ENCODE peak calls at places on chromosome 6, in ten cellular contexts. One of them, this sample, is unnamed.

GRCh38 chr6:150241751-150242150 is 98.9 kb downstream of the PPP1R14C start:
- DNase-seq in breast epithelium: no peak
- DNase-seq in neural progenitor cell: no peak
- DNase-seq in upper lobe of right lung: no peak
- DNase-seq in PC-3: no peak
- DNase-seq in DND-41: no peak
- DNase-seq in body of pancreas: no peak
- DNase-seq in left ventricle myocardium inferior: no peak
- DNase-seq in small intestine: no peak
- DNase-seq in MM.1S: no peak
- DNase-seq in this sample: no peak

GRCh38 chr6:129186988-129187387 is 304.1 kb downstream of the LAMA2 start:
- DNase-seq in breast epithelium: no peak
- DNase-seq in neural progenitor cell: no peak
- DNase-seq in upper lobe of right lung: no peak
- DNase-seq in PC-3: peak; percentile 87
- DNase-seq in DND-41: no peak
- DNase-seq in body of pancreas: no peak
- DNase-seq in left ventricle myocardium inferior: no peak
- DNase-seq in small intestine: no peak
- DNase-seq in MM.1S: no peak
- DNase-seq in this sample: no peak

GRCh38 chr6:116217069-116217468 is 36.8 kb downstream of the TSPYL4 start:
- DNase-seq in breast epithelium: no peak
- DNase-seq in neural progenitor cell: peak; percentile 9
- DNase-seq in upper lobe of right lung: no peak
- DNase-seq in PC-3: peak; percentile 61
- DNase-seq in DND-41: no peak
- DNase-seq in body of pancreas: no peak
- DNase-seq in left ventricle myocardium inferior: no peak
- DNase-seq in small intestine: peak; percentile 17
- DNase-seq in MM.1S: peak; percentile 47
- DNase-seq in this sample: no peak

GRCh38 chr6:111722220-111722731 is 116.6 kb upstream of the TRAF3IP2 start:
- DNase-seq in breast epithelium: no peak
- DNase-seq in neural progenitor cell: no peak
- DNase-seq in upper lobe of right lung: no peak
- DNase-seq in PC-3: peak; percentile 3
- DNase-seq in DND-41: no peak
- DNase-seq in body of pancreas: no peak
- DNase-seq in left ventricle myocardium inferior: no peak
- DNase-seq in small intestine: no peak
- DNase-seq in MM.1S: no peak
- DNase-seq in this sample: no peak

GRCh38 chr6:35040398-35040797 is 100.7 kb downstream of the TCP11 start:
- DNase-seq in breast epithelium: no peak
- DNase-seq in neural progenitor cell: no peak
- DNase-seq in upper lobe of right lung: no peak
- DNase-seq in PC-3: no peak
- DNase-seq in DND-41: no peak
- DNase-seq in body of pancreas: no peak
- DNase-seq in left ventricle myocardium inferior: no peak
- DNase-seq in small intestine: no peak
- DNase-seq in MM.1S: no peak
- DNase-seq in this sample: no peak

GRCh38 chr6:12592634-12593033 is 123.9 kb upstream of the PHACTR1 start:
- DNase-seq in breast epithelium: no peak
- DNase-seq in neural progenitor cell: peak; percentile 33
- DNase-seq in upper lobe of right lung: no peak
- DNase-seq in PC-3: peak; percentile 76
- DNase-seq in DND-41: no peak
- DNase-seq in body of pancreas: peak; percentile 42
- DNase-seq in left ventricle myocardium inferior: no peak
- DNase-seq in small intestine: no peak
- DNase-seq in MM.1S: no peak
- DNase-seq in this sample: no peak

GRCh38 chr6:19668710-19669109 is 168.5 kb upstream of the ID4 start:
- DNase-seq in breast epithelium: no peak
- DNase-seq in neural progenitor cell: no peak
- DNase-seq in upper lobe of right lung: no peak
- DNase-seq in PC-3: no peak
- DNase-seq in DND-41: no peak
- DNase-seq in body of pancreas: no peak
- DNase-seq in left ventricle myocardium inferior: no peak
- DNase-seq in small intestine: no peak
- DNase-seq in MM.1S: no peak
- DNase-seq in this sample: no peak

GRCh38 chr6:137709424-137710281 is 157.4 kb upstream of the TNFAIP3 start:
- DNase-seq in breast epithelium: no peak
- DNase-seq in neural progenitor cell: no peak
- DNase-seq in upper lobe of right lung: no peak
- DNase-seq in PC-3: peak; percentile 89
- DNase-seq in DND-41: no peak
- DNase-seq in body of pancreas: no peak
- DNase-seq in left ventricle myocardium inferior: no peak
- DNase-seq in small intestine: no peak
- DNase-seq in MM.1S: no peak
- DNase-seq in this sample: no peak

GRCh38 chr6:15441982-15442381 is 196.1 kb downstream of the JARID2 start:
- DNase-seq in breast epithelium: no peak
- DNase-seq in neural progenitor cell: no peak
- DNase-seq in upper lobe of right lung: no peak
- DNase-seq in PC-3: no peak
- DNase-seq in DND-41: no peak
- DNase-seq in body of pancreas: no peak
- DNase-seq in left ventricle myocardium inferior: no peak
- DNase-seq in small intestine: no peak
- DNase-seq in MM.1S: no peak
- DNase-seq in this sample: no peak

GRCh38 chr6:15442467-15442866 is 196.6 kb downstream of the JARID2 start:
- DNase-seq in breast epithelium: no peak
- DNase-seq in neural progenitor cell: no peak
- DNase-seq in upper lobe of right lung: no peak
- DNase-seq in PC-3: no peak
- DNase-seq in DND-41: no peak
- DNase-seq in body of pancreas: no peak
- DNase-seq in left ventricle myocardium inferior: no peak
- DNase-seq in small intestine: no peak
- DNase-seq in MM.1S: no peak
- DNase-seq in this sample: no peak

GRCh38 chr6:15444881-15445280 is 199.0 kb downstream of the JARID2 start:
- DNase-seq in breast epithelium: no peak
- DNase-seq in neural progenitor cell: no peak
- DNase-seq in upper lobe of right lung: no peak
- DNase-seq in PC-3: peak; percentile 51
- DNase-seq in DND-41: peak; percentile 18
- DNase-seq in body of pancreas: peak; percentile 34
- DNase-seq in left ventricle myocardium inferior: no peak
- DNase-seq in small intestine: no peak
- DNase-seq in MM.1S: no peak
- DNase-seq in this sample: no peak

GRCh38 chr6:15443119-15443518 is 197.2 kb downstream of the JARID2 start:
- DNase-seq in breast epithelium: no peak
- DNase-seq in neural progenitor cell: no peak
- DNase-seq in upper lobe of right lung: no peak
- DNase-seq in PC-3: peak; percentile 69
- DNase-seq in DND-41: no peak
- DNase-seq in body of pancreas: no peak
- DNase-seq in left ventricle myocardium inferior: no peak
- DNase-seq in small intestine: no peak
- DNase-seq in MM.1S: no peak
- DNase-seq in this sample: no peak

DNA sequence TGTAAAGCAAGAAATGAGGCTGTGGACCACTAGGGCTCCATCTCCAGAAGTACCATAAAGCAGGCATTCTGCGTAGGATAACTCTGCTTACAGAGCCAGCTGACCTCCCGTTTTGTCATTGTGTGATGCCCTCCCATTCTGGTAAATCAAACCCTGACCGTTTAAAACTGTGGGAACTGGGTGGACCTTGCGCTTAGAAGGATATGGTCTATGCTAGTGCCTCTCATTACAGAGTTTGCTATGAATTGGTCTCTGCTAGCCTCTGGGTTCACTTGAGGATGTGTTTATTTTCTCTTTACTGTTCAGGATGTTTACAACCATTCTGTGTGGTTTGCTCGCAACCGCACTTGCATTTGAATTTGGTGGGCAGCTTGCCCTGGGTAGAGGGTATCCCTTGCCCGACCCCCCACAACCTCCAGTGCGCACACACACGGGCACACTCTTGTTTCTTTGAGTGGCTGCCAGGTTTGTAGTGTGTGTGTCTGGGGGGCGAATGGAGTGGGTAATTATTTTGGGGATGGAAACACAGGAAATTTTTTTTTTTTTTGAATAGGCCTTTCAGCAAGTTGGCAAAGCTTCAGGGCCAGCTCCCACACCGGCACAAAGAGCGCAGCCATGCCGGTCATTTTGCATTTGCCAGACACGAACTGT is 198.3 kb downstream of the JARID2 start:
- DNase-seq in breast epithelium: no peak
- DNase-seq in neural progenitor cell: no peak
- DNase-seq in upper lobe of right lung: no peak
- DNase-seq in PC-3: no peak
- DNase-seq in DND-41: no peak
- DNase-seq in body of pancreas: no peak
- DNase-seq in left ventricle myocardium inferior: no peak
- DNase-seq in small intestine: no peak
- DNase-seq in MM.1S: no peak
- DNase-seq in this sample: no peak
- H3K4me1 ChIP-seq in breast epithelium: no peaks in the 10 kb centered on the region
- H3K4me1 ChIP-seq in neural progenitor cell: peaks cover 75% of the 10 kb centered on the region
- H3K4me1 ChIP-seq in upper lobe of right lung: peaks cover 57% of the 10 kb centered on the region
- H3K4me1 ChIP-seq in PC-3: peaks cover 29% of the 10 kb centered on the region
- H3K4me1 ChIP-seq in DND-41: peaks cover 20% of the 10 kb centered on the region
- H3K4me1 ChIP-seq in body of pancreas: peaks cover 45% of the 10 kb centered on the region
- H3K4me1 ChIP-seq in left ventricle myocardium inferior: peaks cover 89% of the 10 kb centered on the region
- H3K4me1 ChIP-seq in small intestine: peaks cover 23% of the 10 kb centered on the region
- H3K4me1 ChIP-seq in MM.1S: peaks cover 23% of the 10 kb centered on the region
- H3K4me1 ChIP-seq in this sample: peaks cover 18% of the 10 kb centered on the region

GRCh38 chr6:18168264-18168663 is 13.0 kb downstream of the KDM1B start:
- DNase-seq in breast epithelium: no peak
- DNase-seq in neural progenitor cell: no peak
- DNase-seq in upper lobe of right lung: no peak
- DNase-seq in PC-3: no peak
- DNase-seq in DND-41: no peak
- DNase-seq in body of pancreas: no peak
- DNase-seq in left ventricle myocardium inferior: no peak
- DNase-seq in small intestine: no peak
- DNase-seq in MM.1S: no peak
- DNase-seq in this sample: no peak

GRCh38 chr6:18165746-18166145 is 10.5 kb downstream of the KDM1B start:
- DNase-seq in breast epithelium: no peak
- DNase-seq in neural progenitor cell: no peak
- DNase-seq in upper lobe of right lung: no peak
- DNase-seq in PC-3: no peak
- DNase-seq in DND-41: no peak
- DNase-seq in body of pancreas: no peak
- DNase-seq in left ventricle myocardium inferior: no peak
- DNase-seq in small intestine: no peak
- DNase-seq in MM.1S: no peak
- DNase-seq in this sample: no peak

GRCh38 chr6:18162401-18162800 is 7.2 kb downstream of the KDM1B start:
- DNase-seq in breast epithelium: no peak
- DNase-seq in neural progenitor cell: no peak
- DNase-seq in upper lobe of right lung: no peak
- DNase-seq in PC-3: no peak
- DNase-seq in DND-41: no peak
- DNase-seq in body of pancreas: no peak
- DNase-seq in left ventricle myocardium inferior: no peak
- DNase-seq in small intestine: no peak
- DNase-seq in MM.1S: no peak
- DNase-seq in this sample: no peak

GRCh38 chr6:18161437-18161836 is 6.2 kb downstream of the KDM1B start:
- DNase-seq in breast epithelium: no peak
- DNase-seq in neural progenitor cell: no peak
- DNase-seq in upper lobe of right lung: no peak
- DNase-seq in PC-3: no peak
- DNase-seq in DND-41: no peak
- DNase-seq in body of pancreas: no peak
- DNase-seq in left ventricle myocardium inferior: no peak
- DNase-seq in small intestine: no peak
- DNase-seq in MM.1S: no peak
- DNase-seq in this sample: no peak

GRCh38 chr6:18166314-18167007 is 11.2 kb downstream of the KDM1B start:
- DNase-seq in breast epithelium: no peak
- DNase-seq in neural progenitor cell: no peak
- DNase-seq in upper lobe of right lung: no peak
- DNase-seq in PC-3: peak; percentile 45
- DNase-seq in DND-41: no peak
- DNase-seq in body of pancreas: no peak
- DNase-seq in left ventricle myocardium inferior: no peak
- DNase-seq in small intestine: no peak
- DNase-seq in MM.1S: no peak
- DNase-seq in this sample: no peak
- H3K36me3 ChIP-seq in breast epithelium: peaks cover 4% of the 10 kb centered on the region
- H3K36me3 ChIP-seq in neural progenitor cell: peaks cover 15% of the 10 kb centered on the region
- H3K36me3 ChIP-seq in upper lobe of right lung: peaks cover 70% of the 10 kb centered on the region
- H3K36me3 ChIP-seq in PC-3: peaks cover 21% of the 10 kb centered on the region
- H3K36me3 ChIP-seq in DND-41: peaks cover 31% of the 10 kb centered on the region
- H3K36me3 ChIP-seq in body of pancreas: peaks cover 26% of the 10 kb centered on the region
- H3K36me3 ChIP-seq in left ventricle myocardium inferior: peaks cover 85% of the 10 kb centered on the region
- H3K36me3 ChIP-seq in small intestine: peaks cover 10% of the 10 kb centered on the region
- H3K36me3 ChIP-seq in MM.1S: no peaks in the 10 kb centered on the region
- H3K36me3 ChIP-seq in this sample: no peaks in the 10 kb centered on the region

GRCh38 chr6:63806573-63806913 is 170.9 kb downstream of the PHF3 start:
- DNase-seq in breast epithelium: no peak
- DNase-seq in neural progenitor cell: no peak
- DNase-seq in upper lobe of right lung: no peak
- DNase-seq in PC-3: no peak
- DNase-seq in DND-41: no peak
- DNase-seq in body of pancreas: no peak
- DNase-seq in left ventricle myocardium inferior: no peak
- DNase-seq in small intestine: no peak
- DNase-seq in MM.1S: no peak
- DNase-seq in this sample: no peak
- H3K27ac ChIP-seq in breast epithelium: peak overlapping the region; percentile 38
- H3K27ac ChIP-seq in neural progenitor cell: no peak overlapping the region
- H3K27ac ChIP-seq in upper lobe of right lung: peak overlapping the region; percentile 74
- H3K27ac ChIP-seq in PC-3: peak overlapping the region; percentile 100
- H3K27ac ChIP-seq in DND-41: no peak overlapping the region
- H3K27ac ChIP-seq in body of pancreas: peak overlapping the region; percentile 82
- H3K27ac ChIP-seq in left ventricle myocardium inferior: peak overlapping the region; percentile 29
- H3K27ac ChIP-seq in small intestine: peak overlapping the region; percentile 41
- H3K27ac ChIP-seq in MM.1S: no peak overlapping the region
- H3K27ac ChIP-seq in this sample: peak overlapping the region; percentile 74

GRCh38 chr6:138975815-138976214 is 12.2 kb downstream of the REPS1 start:
- DNase-seq in breast epithelium: no peak
- DNase-seq in neural progenitor cell: no peak
- DNase-seq in upper lobe of right lung: no peak
- DNase-seq in PC-3: no peak
- DNase-seq in DND-41: no peak
- DNase-seq in body of pancreas: no peak
- DNase-seq in left ventricle myocardium inferior: no peak
- DNase-seq in small intestine: no peak
- DNase-seq in MM.1S: no peak
- DNase-seq in this sample: no peak

GRCh38 chr6:138979365-138979764 is 8.7 kb downstream of the REPS1 start:
- DNase-seq in breast epithelium: no peak
- DNase-seq in neural progenitor cell: no peak
- DNase-seq in upper lobe of right lung: no peak
- DNase-seq in PC-3: no peak
- DNase-seq in DND-41: no peak
- DNase-seq in body of pancreas: no peak
- DNase-seq in left ventricle myocardium inferior: no peak
- DNase-seq in small intestine: no peak
- DNase-seq in MM.1S: no peak
- DNase-seq in this sample: no peak

GRCh38 chr6:138978229-138978628 is 9.8 kb downstream of the REPS1 start:
- DNase-seq in breast epithelium: no peak
- DNase-seq in neural progenitor cell: no peak
- DNase-seq in upper lobe of right lung: no peak
- DNase-seq in PC-3: no peak
- DNase-seq in DND-41: no peak
- DNase-seq in body of pancreas: no peak
- DNase-seq in left ventricle myocardium inferior: no peak
- DNase-seq in small intestine: no peak
- DNase-seq in MM.1S: no peak
- DNase-seq in this sample: no peak

GRCh38 chr6:138977242-138977641 is 10.8 kb downstream of the REPS1 start:
- DNase-seq in breast epithelium: no peak
- DNase-seq in neural progenitor cell: no peak
- DNase-seq in upper lobe of right lung: no peak
- DNase-seq in PC-3: no peak
- DNase-seq in DND-41: no peak
- DNase-seq in body of pancreas: no peak
- DNase-seq in left ventricle myocardium inferior: no peak
- DNase-seq in small intestine: no peak
- DNase-seq in MM.1S: no peak
- DNase-seq in this sample: no peak

GRCh38 chr6:138977646-138978167 is 10.3 kb downstream of the REPS1 start:
- DNase-seq in breast epithelium: no peak
- DNase-seq in neural progenitor cell: no peak
- DNase-seq in upper lobe of right lung: no peak
- DNase-seq in PC-3: no peak
- DNase-seq in DND-41: no peak
- DNase-seq in body of pancreas: no peak
- DNase-seq in left ventricle myocardium inferior: no peak
- DNase-seq in small intestine: no peak
- DNase-seq in MM.1S: no peak
- DNase-seq in this sample: no peak
- H3K4me1 ChIP-seq in breast epithelium: peaks cover 6% of the 10 kb centered on the region
- H3K4me1 ChIP-seq in neural progenitor cell: peaks cover 61% of the 10 kb centered on the region
- H3K4me1 ChIP-seq in upper lobe of right lung: peaks cover 16% of the 10 kb centered on the region
- H3K4me1 ChIP-seq in PC-3: peaks cover 24% of the 10 kb centered on the region
- H3K4me1 ChIP-seq in DND-41: peaks cover 7% of the 10 kb centered on the region
- H3K4me1 ChIP-seq in body of pancreas: peaks cover 22% of the 10 kb centered on the region
- H3K4me1 ChIP-seq in left ventricle myocardium inferior: peaks cover 63% of the 10 kb centered on the region
- H3K4me1 ChIP-seq in small intestine: peaks cover 9% of the 10 kb centered on the region
- H3K4me1 ChIP-seq in MM.1S: peaks cover 5% of the 10 kb centered on the region
- H3K4me1 ChIP-seq in this sample: peaks cover 60% of the 10 kb centered on the region

This sample was measured in left lung.